ENCODE peak calls at places on chromosome 17, in five cellular contexts. G is neural progenitor cell, U is GM10248, T is foreskin fibroblast, O is esophagus muscularis mucosa. Z is an unnamed sample.

GRCh38 chr17:27529230-27529796 is 73.1 kb downstream of the KSR1 start:
- DNase-seq in G (no peak), U (no peak), T (no peak), O (no peak), Z (no peak)

GRCh38 chr17:8537734-8538133 is 92.8 kb downstream of the MYH10 start:
- DNase-seq in G (no peak), U (no peak), T (no peak), O (no peak), Z (no peak)

GRCh38 chr17:15171433-15172047 is 93.6 kb downstream of the PMP22 start:
- DNase-seq in G (peak), U (peak), T (peak), O (peak), Z (peak)

GRCh38 chr17:68600881-68601564 is at the start of gene FAM20A:
- DNase-seq in G (peak), U (no peak), T (peak), O (peak), Z (no peak)

GRCh38 chr17:64147110-64148016 is 17.4 kb upstream of the ERN1 start:
- DNase-seq in G (no peak), U (no peak), T (peak), O (no peak), Z (no peak)

GRCh38 chr17:66507982-66508760 is 205.8 kb downstream of the PRKCA start:
- DNase-seq in G (no peak), U (no peak), T (no peak), O (no peak), Z (no peak)

GRCh38 chr17:59753522-59754467 is 46.3 kb downstream of the VMP1 start:
- DNase-seq in G (peak), U (peak), T (peak), O (no peak), Z (peak)

GRCh38 chr17:67435122-67435521 is 58.0 kb downstream of the PITPNC1 start:
- DNase-seq in G (no peak), U (no peak), T (no peak), O (no peak), Z (no peak)

GRCh38 chr17:1727258-1727789 is 2.8 kb downstream of the WDR81 start:
- DNase-seq in G (no peak), U (no peak), T (no peak), O (no peak), Z (no peak)

GRCh38 chr17:77690271-77691161 is 268.0 kb upstream of the TNRC6C start:
- DNase-seq in G (no peak), U (no peak), T (peak), O (peak), Z (no peak)

GRCh38 chr17:32253117-32253611 is 12.5 kb upstream of the RHBDL3 start:
- DNase-seq in G (peak), U (peak), T (peak), O (no peak), Z (peak)

GRCh38 chr17:50621562-50621961 is 13.1 kb upstream of the ABCC3 start:
- DNase-seq in G (no peak), U (no peak), T (no peak), O (no peak), Z (no peak)

GRCh38 chr17:57463103-57463885 is 207.0 kb downstream of the MSI2 start:
- DNase-seq in G (no peak), U (peak), T (peak), O (no peak), Z (no peak)

GRCh38 chr17:57995076-57995956 is 7.3 kb upstream of the VEZF1 start:
- DNase-seq in G (peak), U (peak), T (peak), O (peak), Z (no peak)

GRCh38 chr17:40452074-40452787 is 9.0 kb downstream of the IGFBP4 start:
- DNase-seq in G (no peak), U (no peak), T (peak), O (no peak), Z (no peak)

GRCh38 chr17:4733073-4733531 is 1.9 kb downstream of the MED11 start:
- DNase-seq in G (no peak), U (peak), T (no peak), O (no peak), Z (no peak)

GRCh38 chr17:64982139-64982802 is 63.0 kb upstream of the LRRC37A3 start:
- DNase-seq in G (no peak), U (no peak), T (peak), O (no peak), Z (no peak)

GRCh38 chr17:68704897-68705296 is 103.7 kb upstream of the FAM20A start:
- DNase-seq in G (no peak), U (no peak), T (peak), O (no peak), Z (peak)

GRCh38 chr17:73705594-73705993 is 61.3 kb upstream of the SDK2 start:
- DNase-seq in G (no peak), U (no peak), T (peak), O (no peak), Z (no peak)

GRCh38 chr17:2551928-2552327 is 40.2 kb upstream of the METTL16 start:
- DNase-seq in G (peak), U (no peak), T (no peak), O (no peak), Z (no peak)

GRCh38 chr17:72151565-72152391 is 31.0 kb downstream of the SOX9 start:
- DNase-seq in G (peak), U (no peak), T (peak), O (no peak), Z (no peak)

GRCh38 chr17:36930501-36930900 is 6.8 kb upstream of the LHX1 start:
- DNase-seq in G (no peak), U (no peak), T (no peak), O (no peak), Z (no peak)

GRCh38 chr17:33038740-33039139 is 47.1 kb downstream of the SPACA3 start:
- DNase-seq in G (peak), U (no peak), T (peak), O (no peak), Z (peak)

GRCh38 chr17:43701318-43701743 is 39.6 kb upstream of the MEOX1 start:
- DNase-seq in G (no peak), U (peak), T (peak), O (no peak), Z (peak)

GRCh38 chr17:48052956-48053757 is 5.0 kb downstream of the NFE2L1 start:
- DNase-seq in G (no peak), U (no peak), T (peak), O (no peak), Z (no peak)

GRCh38 chr17:44121206-44121605 is 2.2 kb downstream of the HDAC5 start:
- DNase-seq in G (peak), U (no peak), T (no peak), O (no peak), Z (no peak)

GRCh38 chr17:64133546-64134215 is 3.7 kb upstream of the ERN1 start:
- DNase-seq in G (peak), U (peak), T (peak), O (no peak), Z (no peak)

GRCh38 chr17:20066253-20066652 is 57.1 kb downstream of the SPECC1 start:
- DNase-seq in G (no peak), U (no peak), T (peak), O (no peak), Z (peak)

GRCh38 chr17:30840775-30841174 is 9.0 kb downstream of the ATAD5 start:
- DNase-seq in G (no peak), U (no peak), T (no peak), O (no peak), Z (no peak)

GRCh38 chr17:6547336-6547735 is 9.0 kb downstream of the PITPNM3 start:
- DNase-seq in G (no peak), U (no peak), T (no peak), O (no peak), Z (no peak)

GRCh38 chr17:37516131-37516561 is 26.5 kb downstream of the DUSP14 start:
- DNase-seq in G (no peak), U (no peak), T (peak), O (no peak), Z (no peak)

GRCh38 chr17:77644181-77644972 is 314.1 kb upstream of the TNRC6C start:
- DNase-seq in G (no peak), U (no peak), T (no peak), O (no peak), Z (no peak)

GRCh38 chr17:35244345-35245195 is 1.7 kb downstream of the SLFN5 start:
- DNase-seq in G (peak), U (peak), T (peak), O (peak), Z (peak)

GRCh38 chr17:48335858-48336500 is 94.0 kb downstream of the SKAP1 start:
- DNase-seq in G (peak), U (peak), T (peak), O (no peak), Z (peak)

GRCh38 chr17:79919164-79919585 is 79.9 kb upstream of the CBX4 start:
- DNase-seq in G (no peak), U (no peak), T (peak), O (no peak), Z (peak)

GRCh38 chr17:83100853-83101391 is 21.5 kb downstream of the METRNL start:
- DNase-seq in G (no peak), U (no peak), T (no peak), O (no peak), Z (no peak)

GRCh38 chr17:83100220-83100852 is 20.9 kb downstream of the METRNL start:
- DNase-seq in G (no peak), U (no peak), T (peak), O (no peak), Z (no peak)

GRCh38 chr17:83098241-83099085 is 19.1 kb downstream of the METRNL start:
- DNase-seq in G (peak), U (no peak), T (peak), O (no peak), Z (no peak)

GRCh38 chr17:83099086-83099540 is 19.7 kb downstream of the METRNL start:
- DNase-seq in G (no peak), U (no peak), T (no peak), O (no peak), Z (no peak)

GRCh38 chr17:83099570-83100181 is 20.3 kb downstream of the METRNL start:
- DNase-seq in G (peak), U (no peak), T (peak), O (no peak), Z (no peak)
- TF ChIP-seq CTCF in G (no peak), U (no peak), T (no peak), O (no peak), Z (peak)

GRCh38 chr17:41913798-41914197 is 5.0 kb downstream of the ACLY start:
- DNase-seq in G (no peak), U (no peak), T (no peak), O (no peak), Z (no peak)

GRCh38 chr17:41909088-41909487 is 9.7 kb downstream of the ACLY start:
- DNase-seq in G (no peak), U (no peak), T (no peak), O (no peak), Z (no peak)

GRCh38 chr17:41907633-41908539 is 10.9 kb downstream of the ACLY start:
- DNase-seq in G (no peak), U (no peak), T (peak), O (no peak), Z (no peak)

GRCh38 chr17:41912925-41913324 is 5.8 kb downstream of the ACLY start:
- DNase-seq in G (no peak), U (no peak), T (no peak), O (no peak), Z (no peak)

GRCh38 chr17:41910701-41911391 is 7.9 kb downstream of the ACLY start:
- DNase-seq in G (no peak), U (no peak), T (peak), O (no peak), Z (peak)
- TF ChIP-seq CTCF in G (no peak), U (no peak), T (no peak), O (no peak), Z (no peak)

GRCh38 chr17:13576661-13577526 is 24.8 kb downstream of the HS3ST3A1 start:
- DNase-seq in G (no peak), U (no peak), T (no peak), O (no peak), Z (no peak)
- TF ChIP-seq CTCF in G (no peak), U (no peak), T (no peak), O (no peak), Z (no peak)

GRCh38 chr17:16926591-16927451 is 45.1 kb downstream of the TNFRSF13B start:
- DNase-seq in G (no peak), U (no peak), T (no peak), O (no peak), Z (no peak)
- TF ChIP-seq CTCF in G (no peak), U (no peak), T (no peak), O (no peak), Z (no peak)

GRCh38 chr17:61425682-61426481 is 26.2 kb downstream of the TBX2 start:
- DNase-seq in G (peak), U (no peak), T (peak), O (peak), Z (no peak)
- TF ChIP-seq CTCF in G (peak), U (no peak), T (peak), O (no peak), Z (no peak)

GRCh38 chr17:75774471-75774987 is 9.5 kb upstream of the GALK1 start:
- DNase-seq in G (no peak), U (no peak), T (no peak), O (no peak), Z (no peak)

GRCh38 chr17:75774988-75775668 is 9.5 kb upstream of the UNK start:
- DNase-seq in G (no peak), U (no peak), T (peak), O (no peak), Z (no peak)

GRCh38 chr17:75773121-75773807 is 8.3 kb upstream of the GALK1 start:
- DNase-seq in G (no peak), U (no peak), T (no peak), O (no peak), Z (no peak)

GRCh38 chr17:75771334-75772281 is 6.6 kb upstream of the GALK1 start:
- DNase-seq in G (no peak), U (no peak), T (peak), O (no peak), Z (no peak)

GRCh38 chr17:75773808-75774470 is 8.9 kb upstream of the GALK1 start:
- DNase-seq in G (no peak), U (no peak), T (no peak), O (no peak), Z (no peak)
- TF ChIP-seq CTCF in G (peak), U (no peak), T (no peak), O (no peak), Z (no peak)

GRCh38 chr17:46851029-46851741 is at the start of gene WNT9B:
- DNase-seq in G (peak), U (no peak), T (peak), O (no peak), Z (no peak)
- TF ChIP-seq CTCF in G (peak), U (no peak), T (no peak), O (no peak), Z (no peak)

DNA sequence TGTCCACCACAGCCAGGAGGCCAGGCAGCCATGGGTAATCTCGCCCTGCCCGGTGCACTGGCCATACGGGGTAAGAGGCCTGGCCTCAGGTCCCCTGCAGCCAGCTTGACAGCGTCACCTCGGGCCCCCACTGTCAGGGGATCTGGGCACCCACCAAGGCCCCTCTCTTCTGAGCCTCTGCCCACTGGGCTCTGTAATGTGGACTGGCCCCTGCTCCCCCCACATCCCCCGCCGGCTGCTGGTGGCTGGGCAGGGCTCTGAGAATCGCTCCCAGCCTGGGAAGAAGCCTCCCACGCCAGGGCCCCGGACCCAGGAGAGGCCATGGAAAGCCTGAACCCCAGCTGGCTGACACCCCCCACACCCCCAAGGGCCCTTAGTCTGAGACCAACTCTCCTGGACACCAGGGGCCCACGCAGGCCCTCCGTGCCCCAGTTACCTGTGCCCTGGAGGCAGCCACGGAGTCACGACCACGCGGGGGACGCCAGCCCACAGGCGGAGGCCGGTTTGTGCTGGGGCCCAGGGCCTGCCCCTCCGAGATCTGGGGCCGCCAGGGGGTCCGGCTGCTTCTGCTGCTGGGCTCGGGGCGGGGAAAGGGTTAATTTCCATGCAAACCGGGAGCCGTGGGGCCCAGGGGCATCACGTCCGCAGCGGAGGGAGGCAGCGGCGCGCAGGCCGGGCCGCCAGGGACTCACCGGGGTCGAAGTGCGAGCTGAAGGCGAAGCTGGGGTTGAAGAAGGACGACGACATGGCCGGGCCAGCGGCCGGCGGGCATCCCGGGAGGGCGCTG is at the start of gene PVALEF:
- DNase-seq in G (peak), U (no peak), T (peak), O (no peak), Z (no peak)
- TF ChIP-seq CTCF in G (no peak), U (no peak), T (no peak), O (no peak), Z (no peak)